ENCODE peak calls at places on chromosomes 11 and 22, in five cellular contexts. R is OCI-LY7, V is uterus, Z is heart left ventricle, T is HFF-Myc. K is an unnamed sample.

GRCh38 chr11:119727523-119728081 is 1.4 kb downstream of the NECTIN1 start:
- DNase-seq in R (peak), V (peak), Z (peak), T (no peak), K (no peak)

GRCh38 chr11:83007909-83008580 is 63.7 kb downstream of the RAB30 start:
- DNase-seq in V (peak), R (peak), Z (peak), T (no peak), K (no peak)

GRCh38 chr22:46628756-46629155 is 8.6 kb downstream of the GRAMD4 start:
- DNase-seq in V (no peak), Z (no peak), R (no peak), T (no peak), K (no peak)

GRCh38 chr11:17012712-17013547 is 1.3 kb downstream of the PLEKHA7 start:
- DNase-seq in R (no peak), T (no peak), Z (peak), V (no peak), K (no peak)

GRCh38 chr22:23086263-23086662 is 15.9 kb downstream of the GNAZ start:
- DNase-seq in T (no peak), Z (no peak), R (no peak), V (no peak), K (no peak)

GRCh38 chr22:11616811-11617210 is 3911.2 kb upstream of the OR11H1 start:
- DNase-seq in T (no peak), V (no peak), R (no peak), Z (no peak), K (no peak)

GRCh38 chr22:46050451-46050845 is 73.5 kb upstream of the WNT7B start:
- DNase-seq in V (peak), T (no peak), Z (no peak), R (no peak), K (no peak)

GRCh38 chr22:27602390-27602789 is 199.2 kb downstream of the MN1 start:
- DNase-seq in V (no peak), Z (no peak), T (no peak), R (no peak), K (no peak)

GRCh38 chr11:133605493-133605892 is 73.2 kb upstream of the OPCML start:
- DNase-seq in Z (no peak), V (no peak), R (no peak), T (no peak), K (no peak)

GRCh38 chr11:86919557-86920210 is 35.5 kb downstream of the FZD4 start:
- DNase-seq in T (peak), Z (no peak), V (no peak), R (peak), K (peak)

GRCh38 chr22:45192701-45193187 is 29.0 kb downstream of the NUP50 start:
- DNase-seq in T (no peak), V (no peak), R (no peak), Z (no peak), K (no peak)

GRCh38 chr11:73965764-73966121 is 14.9 kb downstream of the DNAJB13 start:
- DNase-seq in Z (no peak), T (no peak), R (no peak), V (no peak), K (no peak)

GRCh38 chr11:1381793-1382425 is 7.8 kb upstream of the BRSK2 start:
- DNase-seq in V (no peak), R (no peak), Z (no peak), T (no peak), K (no peak)

GRCh38 chr22:49267996-49268395 is 559.7 kb downstream of the BRD1 start:
- DNase-seq in Z (no peak), T (no peak), R (no peak), V (no peak), K (no peak)

GRCh38 chr22:43262990-43263644 is 76.2 kb upstream of the TTLL12 start:
- DNase-seq in T (no peak), V (no peak), R (no peak), Z (peak), K (no peak)

DNA sequence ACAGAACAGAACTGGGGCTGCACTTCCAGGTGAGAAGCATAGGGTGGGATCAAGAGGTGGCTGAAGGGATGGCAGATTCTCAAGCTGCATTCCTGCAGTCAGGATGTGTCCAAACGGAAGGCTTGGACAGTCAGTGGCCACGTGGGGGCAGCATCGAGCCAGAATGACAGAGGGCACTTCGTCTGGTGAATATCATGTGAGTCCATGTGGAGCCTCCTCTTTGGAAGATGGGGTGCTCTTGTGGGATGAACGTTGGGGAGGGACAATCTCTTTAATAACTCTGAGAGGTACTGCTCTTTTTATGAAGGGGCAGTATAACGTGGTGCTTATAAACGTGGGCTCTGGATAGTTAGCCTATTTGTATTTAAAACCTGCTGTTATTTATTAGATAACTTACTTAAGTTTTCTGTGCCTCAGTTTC is 154.9 kb upstream of the NAV2 start:
- DNase-seq in T (peak), Z (peak), V (peak), R (peak), K (peak)
- TF ChIP-seq CTCF in T (peak), Z (peak), V (peak), R (peak), K (peak)

DNA sequence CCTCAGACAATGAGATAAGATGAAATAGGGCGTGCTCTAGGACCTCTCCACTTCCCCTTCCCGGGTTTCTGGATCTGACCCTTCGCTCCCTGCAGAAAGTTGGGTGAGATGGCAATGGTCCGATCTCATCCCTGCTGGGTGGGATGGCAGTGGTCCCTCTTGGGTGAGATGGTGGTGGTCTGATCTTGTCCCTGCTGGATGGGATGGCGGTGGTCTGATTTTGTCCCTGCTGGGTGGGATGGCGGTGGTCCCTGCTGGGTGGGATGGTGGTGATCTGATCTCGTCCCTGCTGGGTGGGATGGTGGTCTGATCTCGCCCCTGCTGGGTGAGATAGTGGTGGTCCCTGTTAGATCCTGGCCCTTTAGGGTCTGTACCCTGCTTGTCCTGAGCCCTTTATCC is 21.3 kb downstream of the ST14 start:
- DNase-seq in T (no peak), V (no peak), R (no peak), Z (no peak), K (no peak)
- H3K4me3 ChIP-seq in T (no peak), V (no peak), R (peak), Z (no peak), K (no peak)

DNA sequence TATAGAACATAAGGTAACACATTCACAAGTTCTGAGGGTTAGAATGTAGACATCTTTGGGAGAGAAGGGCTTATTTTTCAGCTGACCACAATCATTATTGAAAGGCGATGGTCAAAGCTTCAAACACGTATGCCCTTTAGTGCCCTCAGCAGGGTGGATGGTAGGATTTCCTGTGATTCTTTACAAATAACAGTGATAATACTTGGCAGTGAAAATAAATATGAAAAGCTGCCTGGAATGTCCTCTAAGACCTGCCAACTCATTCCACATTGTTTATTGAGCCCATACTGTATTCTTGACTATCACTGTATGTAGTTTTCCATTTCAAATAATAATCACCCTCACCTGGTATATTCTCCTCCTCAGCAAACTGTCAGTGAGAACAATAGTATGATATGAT is 13.7 kb upstream of the MPEG1 start:
- DNase-seq in V (no peak), R (no peak), Z (no peak), T (no peak), K (no peak)
- TF ChIP-seq CTCF in V (no peak), R (no peak), Z (no peak), T (no peak), K (no peak)

GRCh38 chr11:69985654-69986420 is 92.3 kb upstream of the ANO1 start:
- DNase-seq in T (no peak), R (no peak), V (no peak), Z (peak), K (no peak)
- H3K4me3 ChIP-seq in T (no peak), R (no peak), V (peak), Z (peak), K (no peak)

GRCh38 chr22:47826016-47826415 is 1063.6 kb downstream of the TBC1D22A start:
- DNase-seq in Z (no peak), T (no peak), R (no peak), V (no peak), K (no peak)
- TF ChIP-seq CTCF in Z (no peak), T (no peak), R (no peak), V (no peak), K (no peak)

GRCh38 chr22:21632237-21632895 is at the start of gene CCDC116:
- DNase-seq in V (no peak), T (no peak), R (peak), Z (no peak), K (no peak)

GRCh38 chr22:21634844-21635243 is 2.3 kb downstream of the CCDC116 start:
- DNase-seq in V (no peak), Z (no peak), T (no peak), R (no peak), K (no peak)

GRCh38 chr22:21633481-21633880 is 921 bp downstream of the CCDC116 start:
- DNase-seq in T (no peak), Z (no peak), R (no peak), V (no peak), K (no peak)

GRCh38 chr22:21632931-21633330 is 371 bp downstream of the CCDC116 start:
- DNase-seq in T (no peak), V (no peak), Z (no peak), R (no peak), K (no peak)

DNA sequence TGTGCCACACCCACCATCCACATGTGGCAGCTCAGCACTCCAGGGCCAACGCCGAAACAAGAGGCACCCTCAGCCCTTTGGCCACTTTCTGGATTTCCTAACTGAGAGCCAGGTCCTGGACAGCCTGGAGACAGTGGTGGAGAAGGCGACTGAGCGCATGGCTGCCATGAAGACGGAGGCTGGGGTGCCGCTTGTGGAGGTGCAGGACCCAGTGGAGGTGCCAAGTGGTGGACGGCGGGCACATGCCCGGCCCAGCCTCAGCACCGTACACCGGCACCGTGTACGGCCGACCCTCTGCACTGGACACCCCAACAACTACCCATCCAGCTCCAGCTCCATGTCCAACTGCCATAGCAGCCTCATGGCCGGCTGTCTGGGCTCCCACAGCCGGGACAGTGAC is 1.5 kb downstream of the CCDC116 start:
- DNase-seq in T (no peak), V (no peak), R (no peak), Z (no peak), K (no peak)
- H3K4me3 ChIP-seq in T (no peak), V (no peak), R (no peak), Z (no peak), K (no peak)

GRCh38 chr11:94501522-94501921 is 7.7 kb downstream of the ANKRD49 start:
- DNase-seq in T (no peak), Z (no peak), R (no peak), V (no peak), K (no peak)
- TF ChIP-seq CTCF in T (no peak), Z (no peak), R (peak), V (no peak), K (no peak)

GRCh38 chr11:125165111-125165663 is 636 bp downstream of the PKNOX2 start:
- DNase-seq in R (no peak), Z (no peak), T (no peak), V (peak), K (peak)

GRCh38 chr11:125164091-125164421 is 495 bp upstream of the PKNOX2 start:
- DNase-seq in V (no peak), Z (no peak), R (no peak), T (no peak), K (no peak)

GRCh38 chr11:125162743-125163142 is 1.8 kb upstream of the PKNOX2 start:
- DNase-seq in R (no peak), T (no peak), V (no peak), Z (no peak), K (no peak)

GRCh38 chr11:125164422-125165110 is at the start of gene PKNOX2:
- DNase-seq in V (peak), T (no peak), Z (peak), R (no peak), K (peak)

GRCh38 chr11:125163431-125164011 is 1.0 kb upstream of the PKNOX2 start:
- DNase-seq in T (no peak), Z (no peak), R (no peak), V (no peak), K (no peak)
- H3K4me3 ChIP-seq in T (no peak), Z (no peak), R (no peak), V (no peak), K (no peak)

DNA sequence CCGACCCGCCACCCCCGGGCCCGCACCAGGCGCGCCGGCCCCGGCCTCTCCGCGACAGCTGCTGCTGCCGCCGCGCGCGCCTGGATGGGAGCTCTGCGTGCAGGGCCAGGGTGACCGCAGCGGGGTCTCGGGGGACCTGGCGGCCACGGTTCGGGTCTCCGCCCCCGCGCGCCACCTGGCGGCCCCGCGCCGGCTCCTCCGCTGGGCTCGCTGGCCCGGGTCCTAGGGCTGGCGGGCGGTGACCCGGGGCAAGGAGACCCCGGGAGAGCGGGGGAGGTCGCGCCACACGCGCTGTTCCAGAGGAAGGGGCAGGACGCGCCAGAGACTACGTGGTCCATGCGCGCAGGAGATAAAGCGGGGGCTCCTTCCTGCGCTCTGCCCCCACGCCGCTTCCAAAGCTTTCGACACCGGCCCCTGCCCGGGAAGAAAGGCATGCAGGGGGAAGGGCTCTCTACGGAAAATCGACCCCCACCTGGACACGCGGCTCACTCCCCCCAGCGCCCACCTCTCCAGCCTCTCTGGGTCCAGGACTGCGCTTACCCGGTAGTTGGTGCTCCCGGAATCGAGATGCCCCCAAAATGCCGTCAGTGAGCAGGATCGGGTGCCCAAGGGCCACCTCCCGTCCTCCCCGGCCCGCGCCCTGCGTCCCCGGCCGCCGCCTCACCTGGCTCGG is 480 bp downstream of the SHANK2 start:
- DNase-seq in R (peak), T (no peak), Z (no peak), V (no peak), K (no peak)
- TF ChIP-seq CTCF in R (peak), T (no peak), Z (peak), V (no peak), K (no peak)

DNA sequence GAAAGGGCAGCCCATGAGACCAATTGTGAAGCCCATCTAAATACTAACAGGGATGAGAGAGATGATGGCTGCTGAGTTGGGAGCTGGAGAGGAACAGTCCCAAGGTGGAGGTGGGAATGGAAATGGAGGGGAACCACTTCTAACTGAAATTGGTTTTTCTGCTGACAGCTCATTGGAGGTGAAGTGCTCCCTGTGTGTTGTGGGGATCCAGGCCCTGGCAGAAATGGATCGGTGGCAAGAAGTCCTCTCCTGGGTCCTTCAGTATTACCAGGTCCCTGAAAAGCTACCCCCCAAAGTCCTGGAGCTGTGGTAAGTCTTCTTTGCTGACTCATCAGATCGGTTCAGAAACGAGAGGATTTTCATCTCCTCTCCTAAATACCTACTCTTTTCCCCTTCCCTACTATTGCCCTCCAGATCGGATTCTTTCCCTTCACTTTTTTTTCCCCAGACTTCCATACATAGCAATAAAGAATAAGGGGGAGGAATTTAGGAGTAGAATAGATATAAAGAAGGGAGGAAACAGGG is 2.0 kb downstream of the PEX26 start:
- DNase-seq in V (no peak), T (no peak), Z (no peak), R (no peak), K (no peak)
- H3K4me3 ChIP-seq in V (no peak), T (peak), Z (no peak), R (peak), K (no peak)